ENCODE peak calls at places on chromosomes 13 and 19, in nine cellular contexts. I is fibroblast of lung; N is amniotic stem cell; E is T-helper 17 cell; L is stimulated activated naive B cell treated with anti-CD40 and anti-IgM and Interleukin-4, amounts not matched to agents 10 μg/mL and 1 μg/mL and 100 μg/mL, for 72 hours; P is sciatic nerve; H is NCI-H1092; W is GM12878; O is stimulated activated CD8-positive, alpha-beta memory T cell treated with anti-CD3 and anti-CD28 coated beads, Interleukin-4, amount 100 ng/mL, for 4 hours. T is an unnamed sample.

GRCh38 chr19:54172764-54173699 is at the start of gene TMC4:
- DNase-seq in I (no peak), N (no peak), E (no peak), L (no peak), P (no peak), H (no peak), W (no peak), O (no peak), T (no peak)

GRCh38 chr13:94112227-94112626 is 367.3 kb downstream of the DCT start:
- DNase-seq in I (peak; percentile 98), N (peak; percentile 82), E (no peak), L (no peak), P (peak; percentile 56), H (no peak), W (no peak), O (no peak), T (peak; percentile 90)

GRCh38 chr13:35961461-35962220 is 169.5 kb downstream of the DCLK1 start:
- DNase-seq in I (no peak), N (no peak), E (no peak), L (no peak), P (no peak), H (no peak), W (no peak), O (no peak), T (peak; percentile 52)

GRCh38 chr19:57664269-57665127 is 4.2 kb upstream of the ZSCAN4 start:
- DNase-seq in I (peak; percentile 50), N (no peak), E (no peak), L (peak; percentile 5), P (peak; percentile 59), H (peak; percentile 14), W (no peak), O (no peak), T (peak; percentile 87)

GRCh38 chr13:26062853-26063444 is 11.1 kb upstream of the SHISA2 start:
- DNase-seq in I (peak; percentile 58), N (peak; percentile 59), E (no peak), L (no peak), P (no peak), H (peak; percentile 61), W (no peak), O (no peak), T (peak; percentile 81)

GRCh38 chr19:12785431-12786011 is 5.8 kb upstream of the JUNB start:
- DNase-seq in I (no peak), N (no peak), E (no peak), L (no peak), P (no peak), H (no peak), W (no peak), O (no peak), T (no peak)

GRCh38 chr19:8320564-8321066 is 560 bp downstream of the NDUFA7 start:
- DNase-seq in I (no peak), N (no peak), E (no peak), L (no peak), P (no peak), H (no peak), W (no peak), O (no peak), T (peak; percentile 13)

GRCh38 chr19:30325657-30326056 is 46.5 kb upstream of the ZNF536 start:
- DNase-seq in I (no peak), N (no peak), E (no peak), L (no peak), P (no peak), H (no peak), W (no peak), O (no peak), T (no peak)

GRCh38 chr13:31987535-31988170 is 43.9 kb upstream of the FRY start:
- DNase-seq in I (no peak), N (no peak), E (no peak), L (no peak), P (no peak), H (no peak), W (no peak), O (no peak), T (peak; percentile 40)

GRCh38 chr13:24107955-24108614 is 52.4 kb upstream of the SPATA13 start:
- DNase-seq in I (peak; percentile 71), N (no peak), E (no peak), L (no peak), P (no peak), H (no peak), W (no peak), O (no peak), T (no peak)

GRCh38 chr13:51764184-51765141 is 39.5 kb downstream of the DHRS12 start:
- DNase-seq in I (peak; percentile 81), N (no peak), E (peak; percentile 45), L (peak; percentile 67), P (peak; percentile 77), H (no peak), W (peak; percentile 65), O (peak; percentile 40), T (peak; percentile 97)

GRCh38 chr19:42366676-42367075 is 23.4 kb downstream of the CNFN start:
- DNase-seq in I (no peak), N (no peak), E (no peak), L (no peak), P (no peak), H (no peak), W (no peak), O (no peak), T (peak; percentile 74)

GRCh38 chr19:45593520-45593919 is 8.5 kb downstream of the GPR4 start:
- DNase-seq in I (no peak), N (no peak), E (no peak), L (no peak), P (no peak), H (no peak), W (no peak), O (no peak), T (no peak)

GRCh38 chr13:102182170-102182569 is 219.7 kb downstream of the FGF14 start:
- DNase-seq in I (no peak), N (no peak), E (no peak), L (no peak), P (no peak), H (no peak), W (no peak), O (no peak), T (no peak)

T was measured in myocyte.